ENCODE peak calls at places on chromosomes 16 and 17, in five cellular contexts. One of them, this sample, is unnamed.

GRCh38 chr16:31874354-31875111 is 926 bp downstream of the ZNF267 start:
- DNase-seq in testis: no peak
- DNase-seq in dorsolateral prefrontal cortex: no peak
- DNase-seq in SK-N-SH: peak
- DNase-seq in DND-41: no peak
- DNase-seq in this sample: no peak

GRCh38 chr16:3180445-3180878 is 7.5 kb upstream of the OR1F1 start:
- DNase-seq in DND-41: no peak
- DNase-seq in SK-N-SH: no peak
- DNase-seq in testis: no peak
- DNase-seq in dorsolateral prefrontal cortex: no peak
- DNase-seq in this sample: no peak

GRCh38 chr17:42564815-42565522 is 1.9 kb upstream of the MLX start:
- DNase-seq in SK-N-SH: no peak
- DNase-seq in DND-41: no peak
- DNase-seq in testis: no peak
- DNase-seq in dorsolateral prefrontal cortex: no peak
- DNase-seq in this sample: no peak

GRCh38 chr16:81455006-81455405 is 10.4 kb downstream of the CMIP start:
- DNase-seq in SK-N-SH: no peak
- DNase-seq in testis: no peak
- DNase-seq in DND-41: no peak
- DNase-seq in dorsolateral prefrontal cortex: no peak
- DNase-seq in this sample: no peak

GRCh38 chr16:85899444-85899843 is 482 bp downstream of the IRF8 start:
- DNase-seq in testis: no peak
- DNase-seq in SK-N-SH: no peak
- DNase-seq in dorsolateral prefrontal cortex: no peak
- DNase-seq in DND-41: no peak
- DNase-seq in this sample: no peak

GRCh38 chr16:556479-557173 is 3.6 kb upstream of the PRR35 start:
- DNase-seq in SK-N-SH: peak
- DNase-seq in DND-41: no peak
- DNase-seq in testis: no peak
- DNase-seq in dorsolateral prefrontal cortex: peak
- DNase-seq in this sample: no peak

GRCh38 chr17:74317071-74317470 is 9.0 kb upstream of the KIF19 start:
- DNase-seq in SK-N-SH: no peak
- DNase-seq in DND-41: no peak
- DNase-seq in dorsolateral prefrontal cortex: no peak
- DNase-seq in testis: no peak
- DNase-seq in this sample: no peak

GRCh38 chr16:53912155-53912554 is 208.2 kb downstream of the FTO start:
- DNase-seq in SK-N-SH: no peak
- DNase-seq in dorsolateral prefrontal cortex: no peak
- DNase-seq in DND-41: no peak
- DNase-seq in testis: no peak
- DNase-seq in this sample: no peak

GRCh38 chr17:80834896-80835281 is 156.8 kb upstream of the CHMP6 start:
- DNase-seq in DND-41: no peak
- DNase-seq in dorsolateral prefrontal cortex: no peak
- DNase-seq in testis: no peak
- DNase-seq in SK-N-SH: no peak
- DNase-seq in this sample: peak

GRCh38 chr17:8629371-8630226 is 926 bp downstream of the MYH10 start:
- DNase-seq in dorsolateral prefrontal cortex: peak
- DNase-seq in testis: peak
- DNase-seq in DND-41: peak
- DNase-seq in SK-N-SH: peak
- DNase-seq in this sample: peak
- H3K4me3 ChIP-seq in dorsolateral prefrontal cortex: peak
- H3K4me3 ChIP-seq in testis: peak
- H3K4me3 ChIP-seq in DND-41: peak
- H3K4me3 ChIP-seq in SK-N-SH: peak
- H3K4me3 ChIP-seq in this sample: peak

GRCh38 chr17:7249830-7250229 is 1.7 kb downstream of the CTDNEP1 start:
- DNase-seq in SK-N-SH: no peak
- DNase-seq in DND-41: no peak
- DNase-seq in testis: no peak
- DNase-seq in dorsolateral prefrontal cortex: no peak
- DNase-seq in this sample: no peak

GRCh38 chr17:7248811-7249210 is 2.7 kb downstream of the CTDNEP1 start:
- DNase-seq in dorsolateral prefrontal cortex: no peak
- DNase-seq in SK-N-SH: no peak
- DNase-seq in DND-41: no peak
- DNase-seq in testis: no peak
- DNase-seq in this sample: no peak

GRCh38 chr17:7250655-7251329 is 742 bp downstream of the CTDNEP1 start:
- DNase-seq in DND-41: peak
- DNase-seq in testis: no peak
- DNase-seq in SK-N-SH: no peak
- DNase-seq in dorsolateral prefrontal cortex: no peak
- DNase-seq in this sample: no peak

GRCh38 chr17:7251330-7252175 is at the start of gene CTDNEP1:
- DNase-seq in SK-N-SH: peak
- DNase-seq in dorsolateral prefrontal cortex: peak
- DNase-seq in DND-41: peak
- DNase-seq in testis: peak
- DNase-seq in this sample: peak

DNA sequence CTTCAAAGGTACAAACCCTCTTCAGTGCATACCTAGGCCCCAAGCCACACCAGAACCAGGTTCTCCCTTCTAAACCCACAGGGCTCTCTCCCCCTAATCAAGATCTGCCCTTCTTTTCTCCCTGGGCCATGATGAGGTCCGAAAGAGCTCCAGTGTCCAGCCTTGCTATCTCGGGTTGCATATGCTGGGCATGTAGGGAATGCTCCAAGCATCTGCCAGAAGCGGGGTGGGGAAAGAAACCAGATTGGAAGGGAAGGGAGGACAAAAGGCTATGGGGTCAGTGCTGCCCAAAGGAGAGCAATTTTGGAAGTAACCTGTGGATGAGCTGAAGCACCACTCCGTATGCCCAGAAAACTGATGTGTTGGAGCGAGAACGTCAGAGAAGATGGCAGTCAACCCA is 2.3 kb downstream of the CTDNEP1 start:
- DNase-seq in DND-41: no peak
- DNase-seq in dorsolateral prefrontal cortex: no peak
- DNase-seq in testis: no peak
- DNase-seq in SK-N-SH: no peak
- DNase-seq in this sample: no peak
- TF ChIP-seq CTCF in DND-41: no peak
- TF ChIP-seq CTCF in dorsolateral prefrontal cortex: no peak
- TF ChIP-seq CTCF in testis: no peak
- TF ChIP-seq CTCF in SK-N-SH: no peak
- TF ChIP-seq CTCF in this sample: no peak

DNA sequence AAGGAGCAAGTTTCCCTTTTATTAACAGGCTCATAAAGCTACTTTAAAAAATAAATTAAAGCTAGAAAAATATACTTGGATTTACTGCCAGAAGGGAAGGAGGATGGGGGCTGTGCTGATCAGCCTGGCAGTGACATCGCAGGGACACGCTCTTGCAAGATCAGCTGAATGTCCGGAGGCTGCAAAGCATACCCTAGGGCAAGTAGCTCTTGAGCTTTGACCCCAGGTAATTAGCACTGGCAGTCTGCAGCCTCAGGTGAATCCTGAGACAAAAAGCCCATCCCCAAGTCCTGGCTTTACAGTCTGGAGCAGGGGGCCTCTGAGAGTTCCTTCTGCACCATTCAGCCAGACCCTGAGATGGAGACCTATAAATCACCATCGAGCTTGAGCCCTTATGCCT is 131.8 kb downstream of the TMEM114 start:
- DNase-seq in testis: no peak
- DNase-seq in SK-N-SH: no peak
- DNase-seq in dorsolateral prefrontal cortex: no peak
- DNase-seq in DND-41: no peak
- DNase-seq in this sample: no peak
- H3K4me3 ChIP-seq in testis: no peak
- H3K4me3 ChIP-seq in SK-N-SH: no peak
- H3K4me3 ChIP-seq in dorsolateral prefrontal cortex: no peak
- H3K4me3 ChIP-seq in DND-41: no peak
- H3K4me3 ChIP-seq in this sample: no peak

DNA sequence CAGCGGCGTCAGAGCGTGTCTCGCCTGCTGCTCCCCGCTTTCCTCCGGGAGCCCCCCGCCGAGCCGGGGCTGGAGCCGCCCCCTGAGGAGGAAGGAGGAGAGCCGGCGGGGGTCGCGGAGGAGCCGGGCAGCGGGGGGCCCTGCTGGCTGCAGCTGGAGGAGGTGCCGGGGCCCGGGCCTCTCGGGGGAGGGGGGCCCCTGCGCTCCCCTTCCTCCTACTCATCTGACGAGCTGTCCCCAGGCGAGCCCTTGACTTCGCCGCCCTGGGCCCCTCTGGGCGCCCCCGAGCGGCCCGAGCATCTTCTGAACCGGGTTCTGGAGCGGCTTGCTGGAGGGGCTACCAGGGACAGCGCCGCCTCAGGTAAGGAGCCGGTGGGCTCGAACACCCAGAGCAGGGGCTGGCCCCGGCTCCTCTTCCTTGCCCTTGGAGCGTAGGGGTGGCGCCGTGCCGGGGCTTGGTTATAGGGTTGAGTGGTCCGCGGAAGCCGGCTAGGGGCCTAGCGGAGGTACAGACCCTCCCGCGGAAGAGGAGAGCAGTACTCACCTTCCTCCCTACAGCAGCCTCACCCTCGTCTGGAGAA is 841 bp downstream of the RAPGEFL1 start:
- DNase-seq in DND-41: no peak
- DNase-seq in dorsolateral prefrontal cortex: peak
- DNase-seq in SK-N-SH: no peak
- DNase-seq in testis: no peak
- DNase-seq in this sample: no peak
- TF ChIP-seq CTCF in DND-41: no peak
- TF ChIP-seq CTCF in dorsolateral prefrontal cortex: no peak
- TF ChIP-seq CTCF in SK-N-SH: no peak
- TF ChIP-seq CTCF in testis: no peak
- TF ChIP-seq CTCF in this sample: no peak

DNA sequence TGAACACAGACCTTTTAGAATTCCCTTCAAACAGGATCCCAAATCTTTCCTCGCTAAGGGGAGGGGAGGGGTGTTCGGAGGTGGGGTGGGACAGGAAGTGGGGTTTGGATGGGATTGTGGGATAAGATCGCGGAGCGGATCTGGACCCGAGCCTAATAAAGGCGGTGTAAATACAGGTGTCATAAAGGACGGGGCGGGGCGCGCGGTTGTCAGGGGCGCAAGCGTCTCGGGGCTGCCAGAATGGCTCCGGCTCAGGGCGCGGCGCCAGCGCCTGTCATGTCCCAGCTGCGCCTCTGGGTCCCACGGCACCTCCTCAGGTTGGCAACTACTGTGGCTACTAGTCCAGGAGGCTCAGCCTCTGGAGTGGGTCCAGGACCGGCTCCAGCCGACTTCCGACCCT is 59.8 kb upstream of the FBXO47 start:
- DNase-seq in DND-41: peak
- DNase-seq in SK-N-SH: peak
- DNase-seq in testis: peak
- DNase-seq in dorsolateral prefrontal cortex: no peak
- DNase-seq in this sample: peak
- H3K4me3 ChIP-seq in DND-41: no peak
- H3K4me3 ChIP-seq in SK-N-SH: peak
- H3K4me3 ChIP-seq in testis: peak
- H3K4me3 ChIP-seq in dorsolateral prefrontal cortex: peak
- H3K4me3 ChIP-seq in this sample: peak

DNA sequence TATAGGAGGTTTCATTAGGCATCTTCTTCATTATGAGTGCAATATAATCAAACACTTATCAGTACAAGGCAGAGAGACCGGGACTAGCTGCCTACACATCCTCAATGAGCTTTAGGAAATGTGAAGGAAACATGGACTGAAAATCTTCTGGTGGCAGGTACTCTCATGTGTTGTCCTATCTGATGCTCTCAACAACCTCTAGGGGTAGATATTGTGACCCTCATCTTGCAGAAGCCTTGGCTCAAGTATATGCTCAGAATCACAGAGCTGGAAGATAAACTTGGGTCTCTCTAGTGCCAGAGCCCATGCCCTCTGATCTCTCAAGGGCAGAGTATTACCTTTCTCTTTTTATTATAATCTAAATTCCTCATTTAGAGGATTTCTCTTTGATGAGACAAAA is 181.6 kb upstream of the C17orf78 start:
- DNase-seq in testis: no peak
- DNase-seq in DND-41: no peak
- DNase-seq in dorsolateral prefrontal cortex: no peak
- DNase-seq in SK-N-SH: no peak
- DNase-seq in this sample: no peak
- TF ChIP-seq CTCF in testis: no peak
- TF ChIP-seq CTCF in DND-41: peak
- TF ChIP-seq CTCF in dorsolateral prefrontal cortex: no peak
- TF ChIP-seq CTCF in SK-N-SH: no peak
- TF ChIP-seq CTCF in this sample: peak